ENCODE peak calls at places on chromosomes 4 and X, in ten cellular contexts. Z is PC-3, S is body of pancreas, Q is heart right ventricle, X is GM23338, O is cardiac muscle cell, T is upper lobe of left lung, H is neural progenitor cell, E is foreskin keratinocyte, J is A673. L is an unnamed sample.

GRCh38 chr4:109009909-109010308 is 247.1 kb upstream of the ETNPPL start:
- DNase-seq in J (peak; percentile 54), Q (no peak), O (no peak), E (peak; percentile 88), Z (no peak), H (no peak), T (no peak), S (no peak), X (no peak), L (no peak)

GRCh38 chrX:11531226-11531625 is 134.5 kb downstream of the ARHGAP6 start:
- DNase-seq in J (peak; percentile 3), E (no peak), S (no peak), H (no peak), X (no peak), Z (peak; percentile 53), O (no peak), T (no peak), Q (no peak), L (no peak)

GRCh38 chr4:101258782-101259353 is 88.5 kb downstream of the PPP3CA start:
- DNase-seq in O (no peak), T (no peak), S (no peak), X (no peak), Z (no peak), J (no peak), Q (no peak), H (no peak), E (no peak), L (no peak)

GRCh38 chr4:110636231-110636676 is 13.4 kb upstream of the PITX2 start:
- DNase-seq in S (no peak), E (peak; percentile 76), Q (no peak), H (peak; percentile 73), X (peak; percentile 81), T (no peak), J (no peak), Z (no peak), O (no peak), L (no peak)

GRCh38 chr4:10086506-10087120 is 30.0 kb downstream of the WDR1 start:
- DNase-seq in J (no peak), E (no peak), X (no peak), S (no peak), T (no peak), Q (peak; percentile 11), O (no peak), H (no peak), Z (no peak), L (no peak)

GRCh38 chr4:2416564-2417195 is 1.8 kb downstream of the ZFYVE28 start:
- DNase-seq in O (peak; percentile 22), Q (no peak), T (peak; percentile 80), Z (no peak), H (peak; percentile 76), X (peak; percentile 85), S (no peak), E (no peak), J (no peak), L (no peak)

GRCh38 chr4:60241886-60242285 is 958.2 kb upstream of the ADGRL3 start:
- DNase-seq in X (peak; percentile 3), H (peak; percentile 41), O (peak; percentile 38), T (no peak), Z (no peak), E (no peak), S (no peak), J (no peak), Q (no peak), L (no peak)

GRCh38 chrX:130869239-130869638 is 33.8 kb downstream of the ENOX2 start:
- DNase-seq in Q (no peak), T (no peak), O (no peak), H (no peak), Z (no peak), E (peak; percentile 6), X (no peak), S (no peak), J (no peak), L (no peak)

GRCh38 chr4:189143255-189143654 is 797.4 kb upstream of the FRG1 start:
- DNase-seq in J (no peak), X (no peak), H (no peak), E (peak; percentile 100), O (no peak), T (no peak), S (no peak), Q (no peak), Z (peak; percentile 93), L (no peak)

GRCh38 chr4:88964450-88964849 is 92.5 kb downstream of the FAM13A start:
- DNase-seq in X (no peak), E (peak; percentile 69), S (no peak), T (no peak), H (no peak), Z (peak; percentile 55), J (no peak), O (no peak), Q (no peak), L (no peak)
- H3K27ac ChIP-seq in X (no peak overlapping the region), E (peak overlapping the region; percentile 54), S (no peak overlapping the region), T (peak overlapping the region; percentile 13), H (no peak overlapping the region), Z (peak overlapping the region; percentile 90), J (no peak overlapping the region), O (no peak overlapping the region), Q (no peak overlapping the region), L (no peak overlapping the region)

GRCh38 chr4:81627617-81628016 is 155.9 kb upstream of the RASGEF1B start:
- DNase-seq in J (no peak), H (no peak), T (no peak), Q (no peak), Z (no peak), E (no peak), X (no peak), S (no peak), O (no peak), L (no peak)
- H3K4me1 ChIP-seq in J (no peaks in the 10 kb centered on the region), H (no peaks in the 10 kb centered on the region), T (peaks cover 3% of the 10 kb centered on the region), Q (peaks cover 9% of the 10 kb centered on the region), Z (peaks cover 21% of the 10 kb centered on the region), E (peaks cover 16% of the 10 kb centered on the region), X (peaks cover 10% of the 10 kb centered on the region), S (peaks cover 10% of the 10 kb centered on the region), O (peaks cover 21% of the 10 kb centered on the region), L (no peaks in the 10 kb centered on the region)

GRCh38 chrX:53280703-53281320 is 572 bp downstream of the IQSEC2 start:
- DNase-seq in T (no peak), Q (peak; percentile 58), O (no peak), E (peak; percentile 63), X (no peak), S (peak; percentile 54), H (peak; percentile 27), J (no peak), Z (peak; percentile 69), L (no peak)
- TF ChIP-seq CTCF in T (no peak), Q (no peak), O (no peak), E (no peak), X (no peak), S (no peak), H (no peak), J (no peak), Z (no peak), L (no peak)

GRCh38 chr4:125388653-125389052 is 73.9 kb downstream of the FAT4 start:
- DNase-seq in E (peak; percentile 66), Z (peak; percentile 28), Q (no peak), J (peak; percentile 30), O (no peak), X (no peak), T (no peak), H (no peak), S (no peak), L (no peak)
- H3K27ac ChIP-seq in E (no peak overlapping the region), Z (no peak overlapping the region), Q (peak overlapping the region; percentile 77), J (peak overlapping the region; percentile 40), O (no peak overlapping the region), X (no peak overlapping the region), T (peak overlapping the region; percentile 33), H (no peak overlapping the region), S (no peak overlapping the region), L (no peak overlapping the region)

GRCh38 chrX:134599173-134599914 is 58.9 kb downstream of the PLAC1 start:
- DNase-seq in T (no peak), H (no peak), Q (no peak), X (no peak), S (no peak), O (no peak), E (no peak), J (no peak), Z (no peak), L (no peak)

GRCh38 chrX:134601240-134601639 is 57.0 kb downstream of the PLAC1 start:
- DNase-seq in T (no peak), E (no peak), X (no peak), Q (no peak), Z (peak; percentile 33), S (no peak), J (peak; percentile 24), O (no peak), H (no peak), L (no peak)

GRCh38 chrX:134603806-134604700 is 54.2 kb downstream of the PLAC1 start:
- DNase-seq in X (peak; percentile 9), H (no peak), O (no peak), E (peak; percentile 88), T (no peak), J (peak; percentile 64), S (no peak), Z (peak; percentile 85), Q (no peak), L (no peak)

GRCh38 chrX:134602410-134602809 is 55.9 kb downstream of the PLAC1 start:
- DNase-seq in T (no peak), Q (no peak), Z (no peak), S (no peak), O (no peak), X (no peak), H (no peak), J (no peak), E (no peak), L (no peak)

DNA sequence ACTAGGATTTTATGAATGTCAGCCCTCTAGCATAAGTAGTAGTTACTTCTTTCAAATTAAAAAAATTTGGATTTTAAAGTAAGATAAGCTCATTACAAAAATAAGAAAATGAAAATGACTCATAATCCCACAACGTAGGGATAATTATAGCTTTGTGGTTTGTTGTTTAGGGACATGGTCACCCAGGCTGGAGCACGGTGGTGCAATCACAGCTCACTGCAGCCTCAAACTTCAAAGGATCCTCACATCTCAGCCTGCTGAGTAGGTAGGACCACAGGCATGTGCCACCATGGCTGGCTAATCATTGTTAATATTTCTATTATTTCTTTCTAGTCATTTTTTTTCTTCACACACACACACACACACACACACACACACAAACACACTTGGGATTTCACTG is 57.6 kb downstream of the PLAC1 start:
- DNase-seq in X (no peak), Q (no peak), E (no peak), S (no peak), H (no peak), O (no peak), Z (peak; percentile 52), J (no peak), T (no peak), L (no peak)
- H3K4me1 ChIP-seq in X (no peaks in the 10 kb centered on the region), Q (no peaks in the 10 kb centered on the region), E (peaks cover 10% of the 10 kb centered on the region), S (peaks cover 3% of the 10 kb centered on the region), H (no peaks in the 10 kb centered on the region), O (peaks cover 3% of the 10 kb centered on the region), Z (peaks cover 35% of the 10 kb centered on the region), J (peaks cover 25% of the 10 kb centered on the region), T (no peaks in the 10 kb centered on the region), L (no peaks in the 10 kb centered on the region)

GRCh38 chr4:141858437-141858836 is 222.1 kb downstream of the IL15 start:
- DNase-seq in J (no peak), Q (no peak), Z (peak; percentile 76), S (no peak), X (no peak), T (no peak), E (no peak), H (no peak), O (no peak), L (no peak)

DNA sequence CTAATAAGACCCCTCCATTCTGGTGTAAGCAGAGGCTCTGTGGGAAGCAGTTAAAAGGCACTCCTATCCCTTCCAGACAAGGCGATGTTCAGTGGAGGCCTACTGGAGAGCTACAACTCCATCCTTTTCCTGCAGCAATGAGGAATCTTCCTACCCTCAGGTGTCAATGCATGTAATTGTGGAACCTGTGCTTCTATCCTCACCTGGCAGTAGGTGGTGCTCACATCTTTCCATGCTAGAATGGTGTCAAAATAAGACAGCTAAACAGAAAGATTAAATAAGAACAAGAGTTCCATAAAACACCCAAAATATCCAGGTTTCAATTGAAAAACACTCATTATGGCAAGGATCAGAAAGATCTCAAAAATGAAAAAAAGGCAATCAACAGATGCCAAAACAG is 224.6 kb downstream of the IL15 start:
- DNase-seq in O (no peak), X (peak; percentile 21), S (no peak), H (no peak), E (peak; percentile 15), Q (no peak), T (no peak), J (no peak), Z (peak; percentile 61), L (no peak)
- TF ChIP-seq CTCF in O (no peak), X (peak; percentile 81), S (no peak), H (no peak), E (peak; percentile 52), Q (no peak), T (no peak), J (no peak), Z (peak; percentile 81), L (no peak)